ENCODE peak calls at places on chromosome 1, in eight cellular contexts. G, Y, X, Z, F, K, T and R are unnamed samples.
A peak's percentile ranks its signal among the peaks of the same experiment; 100 is the strongest.

GRCh38 chr1:183353597-183353996 is 64.6 kb downstream of the NMNAT2 start:
- DNase-seq in G (peak; percentile 63), Y (no peak), X (no peak), Z (no peak), F (no peak), K (no peak), T (no peak), R (no peak)

GRCh38 chr1:235050911-235051360 is 77.7 kb downstream of the TOMM20 start:
- DNase-seq in G (no peak), Y (no peak), X (no peak), Z (no peak), F (no peak), K (no peak), T (peak; percentile 56), R (peak; percentile 60)

GRCh38 chr1:231612393-231613089 is 14.0 kb upstream of the DISC1 start:
- DNase-seq in G (no peak), Y (no peak), X (peak; percentile 50), Z (no peak), F (peak; percentile 78), K (no peak), T (no peak), R (no peak)

GRCh38 chr1:115164484-115164883 is 75.2 kb upstream of the TSPAN2 start:
- DNase-seq in G (no peak), Y (no peak), X (no peak), Z (no peak), F (no peak), K (no peak), T (no peak), R (no peak)

GRCh38 chr1:166975361-166976129 is at the start of gene ILDR2:
- DNase-seq in G (peak; percentile 49), Y (no peak), X (peak; percentile 40), Z (peak; percentile 68), F (peak; percentile 68), K (peak; percentile 65), T (peak; percentile 32), R (no peak)

GRCh38 chr1:37965301-37965700 is 18.4 kb upstream of the INPP5B start:
- DNase-seq in G (no peak), Y (no peak), X (no peak), Z (no peak), F (no peak), K (no peak), T (no peak), R (no peak)

GRCh38 chr1:97911266-97912215 is 9.3 kb downstream of the DPYD start:
- DNase-seq in G (no peak), Y (no peak), X (no peak), Z (no peak), F (no peak), K (no peak), T (no peak), R (no peak)

GRCh38 chr1:109959974-109960744 is 24.4 kb upstream of the AHCYL1 start:
- DNase-seq in G (peak; percentile 18), Y (peak; percentile 51), X (no peak), Z (peak; percentile 22), F (no peak), K (peak; percentile 51), T (no peak), R (no peak)

GRCh38 chr1:172875892-172876291 is 174.8 kb downstream of the TNFSF18 start:
- DNase-seq in G (no peak), Y (no peak), X (no peak), Z (no peak), F (no peak), K (no peak), T (no peak), R (no peak)

GRCh38 chr1:22420456-22421053 is 31.1 kb upstream of the ZBTB40 start:
- DNase-seq in G (peak; percentile 72), Y (peak; percentile 59), X (peak; percentile 36), Z (peak; percentile 80), F (peak; percentile 67), K (peak; percentile 90), T (peak; percentile 84), R (peak; percentile 40)

GRCh38 chr1:112594208-112594876 is 24.6 kb downstream of the ST7L start:
- DNase-seq in G (peak; percentile 63), Y (no peak), X (no peak), Z (no peak), F (no peak), K (no peak), T (no peak), R (no peak)

GRCh38 chr1:115306146-115306545 is 31.9 kb downstream of the NGF start:
- DNase-seq in G (no peak), Y (no peak), X (no peak), Z (no peak), F (no peak), K (no peak), T (no peak), R (no peak)

GRCh38 chr1:27026621-27027574 is 14.2 kb upstream of the TENT5B start:
- DNase-seq in G (peak; percentile 76), Y (no peak), X (no peak), Z (no peak), F (no peak), K (peak; percentile 75), T (no peak), R (peak; percentile 60)

GRCh38 chr1:207823880-207824566 is 72.2 kb downstream of the CD46 start:
- DNase-seq in G (peak; percentile 98), Y (peak; percentile 89), X (peak; percentile 68), Z (peak; percentile 96), F (peak; percentile 86), K (peak; percentile 92), T (peak; percentile 85), R (peak; percentile 69)

GRCh38 chr1:64472805-64473204 is 2.9 kb downstream of the CACHD1 start:
- DNase-seq in G (no peak), Y (no peak), X (no peak), Z (no peak), F (no peak), K (no peak), T (no peak), R (no peak)

GRCh38 chr1:10941891-10942541 is 70.4 kb upstream of the TARDBP start:
- DNase-seq in G (no peak), Y (no peak), X (peak; percentile 63), Z (peak; percentile 41), F (peak; percentile 52), K (peak; percentile 77), T (peak; percentile 40), R (no peak)

GRCh38 chr1:97630968-97631367 is 289.9 kb downstream of the DPYD start:
- DNase-seq in G (peak; percentile 3), Y (no peak), X (no peak), Z (no peak), F (no peak), K (no peak), T (peak; percentile 32), R (no peak)

GRCh38 chr1:91745649-91746383 is 140.1 kb downstream of the TGFBR3 start:
- DNase-seq in G (no peak), Y (no peak), X (no peak), Z (no peak), F (no peak), K (no peak), T (no peak), R (no peak)

GRCh38 chr1:46510341-46510997 is 20.8 kb downstream of the DMBX1 start:
- DNase-seq in G (no peak), Y (no peak), X (no peak), Z (no peak), F (no peak), K (no peak), T (no peak), R (no peak)

GRCh38 chr1:76669146-76669545 is 198.1 kb upstream of the ST6GALNAC5 start:
- DNase-seq in G (no peak), Y (no peak), X (no peak), Z (no peak), F (no peak), K (no peak), T (no peak), R (no peak)